ENCODE peak calls at places on chromosomes 3 and 15, in eight cellular contexts. E is BE2C, V is cardiac fibroblast, W is psoas muscle, R is NCI-H1930, Z is H9, X is GM13977, J is NCI-H748 treated with DMSO at 0.1 percent for 48 hours. Y is an unnamed sample.

GRCh38 chr3:172069473-172069872 is 30.1 kb downstream of the FNDC3B start:
- DNase-seq in R (no peak), Z (no peak), X (no peak), J (no peak), W (no peak), V (no peak), E (no peak), Y (no peak)

GRCh38 chr3:137330246-137330645 is 372.5 kb downstream of the IL20RB start:
- DNase-seq in X (no peak), V (no peak), J (no peak), W (no peak), Z (no peak), R (no peak), E (no peak), Y (no peak)

GRCh38 chr3:30913176-30913575 is 18.7 kb upstream of the GADL1 start:
- DNase-seq in W (no peak), J (no peak), X (no peak), V (peak; percentile 21), R (no peak), E (no peak), Z (no peak), Y (no peak)

GRCh38 chr3:19931180-19931692 is 2.8 kb downstream of the EFHB start:
- DNase-seq in Z (no peak), R (no peak), X (peak; percentile 56), E (no peak), V (no peak), J (no peak), W (no peak), Y (no peak)

GRCh38 chr15:89383635-89384604 is 49.3 kb upstream of the POLG start:
- DNase-seq in X (no peak), R (no peak), W (no peak), E (peak; percentile 97), V (peak; percentile 70), J (peak; percentile 71), Z (peak; percentile 44), Y (no peak)

GRCh38 chr3:139523718-139524117 is 15.8 kb downstream of the RBP1 start:
- DNase-seq in E (no peak), R (no peak), W (no peak), J (no peak), X (no peak), V (no peak), Z (no peak), Y (no peak)

GRCh38 chr3:129161860-129162271 is 1.0 kb upstream of the ISY1 start:
- DNase-seq in V (peak; percentile 11), Z (peak; percentile 38), E (no peak), R (no peak), J (no peak), W (no peak), X (peak; percentile 43), Y (no peak)

GRCh38 chr15:56587686-56588085 is 122.7 kb upstream of the MNS1 start:
- DNase-seq in R (no peak), E (no peak), V (no peak), X (no peak), Z (no peak), W (no peak), J (no peak), Y (no peak)

GRCh38 chr15:70801111-70801510 is 37.8 kb upstream of the UACA start:
- DNase-seq in W (no peak), V (no peak), J (no peak), Z (no peak), R (no peak), E (no peak), X (no peak), Y (no peak)

GRCh38 chr15:100733088-100733487 is 130.7 kb downstream of the ASB7 start:
- DNase-seq in W (peak; percentile 41), J (no peak), Z (no peak), V (peak; percentile 73), X (no peak), R (no peak), E (no peak), Y (no peak)

GRCh38 chr3:42961633-42962032 is 17.5 kb upstream of the GASK1A start:
- DNase-seq in W (no peak), X (peak; percentile 39), R (no peak), J (peak; percentile 23), Z (no peak), E (peak; percentile 27), V (peak; percentile 75), Y (no peak)

GRCh38 chr3:151265866-151266265 is 12.5 kb downstream of the P2RY14 start:
- DNase-seq in R (no peak), W (no peak), X (peak; percentile 6), Z (peak; percentile 58), E (no peak), V (no peak), J (no peak), Y (no peak)

GRCh38 chr3:1908651-1909445 is 189.8 kb upstream of the CNTN4 start:
- DNase-seq in E (no peak), W (no peak), Z (no peak), J (no peak), R (no peak), V (no peak), X (no peak), Y (no peak)

GRCh38 chr3:38811822-38812221 is 4.2 kb downstream of the SCN10A start:
- DNase-seq in E (no peak), J (no peak), R (no peak), V (no peak), W (no peak), X (no peak), Z (peak; percentile 34), Y (no peak)

GRCh38 chr3:172194702-172195392 is 155.5 kb downstream of the FNDC3B start:
- DNase-seq in X (no peak), R (peak; percentile 32), W (no peak), E (peak; percentile 9), V (peak; percentile 69), Z (no peak), J (peak; percentile 64), Y (no peak)

GRCh38 chr15:55247766-55248427 is 41.7 kb downstream of the RAB27A start:
- DNase-seq in Z (no peak), E (no peak), W (no peak), J (no peak), R (no peak), X (no peak), V (no peak), Y (no peak)

GRCh38 chr3:129245141-129245540 is 4.3 kb upstream of the COPG1 start:
- DNase-seq in E (no peak), J (no peak), Z (no peak), W (no peak), V (no peak), X (no peak), R (no peak), Y (no peak)

GRCh38 chr3:15253023-15253697 is 47.1 kb downstream of the CAPN7 start:
- DNase-seq in R (no peak), Z (no peak), E (no peak), X (no peak), V (no peak), W (no peak), J (no peak), Y (no peak)

GRCh38 chr3:98557324-98558010 is 25.7 kb downstream of the GPR15 start:
- DNase-seq in E (no peak), J (no peak), Z (no peak), V (no peak), W (no peak), R (no peak), X (no peak), Y (no peak)

GRCh38 chr3:53122933-53123305 is 7.3 kb downstream of the RFT1 start:
- DNase-seq in Z (no peak), X (no peak), J (no peak), R (no peak), V (no peak), W (no peak), E (no peak), Y (no peak)

GRCh38 chr15:29682781-29683180 is 139.5 kb downstream of the TJP1 start:
- DNase-seq in R (no peak), E (no peak), W (no peak), J (no peak), Z (no peak), X (no peak), V (no peak), Y (no peak)

GRCh38 chr3:66449411-66449931 is 51.4 kb downstream of the LRIG1 start:
- DNase-seq in X (no peak), V (peak; percentile 34), Z (no peak), W (no peak), J (no peak), E (no peak), R (no peak), Y (no peak)

GRCh38 chr3:140459462-140459861 is 218.4 kb upstream of the TRIM42 start:
- DNase-seq in R (no peak), Z (no peak), E (no peak), J (no peak), V (no peak), W (no peak), X (no peak), Y (no peak)

GRCh38 chr3:41026394-41027177 is 172.7 kb upstream of the CTNNB1 start:
- DNase-seq in Z (no peak), V (peak; percentile 90), E (peak; percentile 71), W (peak; percentile 57), X (no peak), R (no peak), J (no peak), Y (no peak)

GRCh38 chr15:70400766-70401541 is 303.2 kb upstream of the TLE3 start:
- DNase-seq in R (no peak), J (no peak), V (no peak), E (no peak), X (no peak), Z (no peak), W (peak; percentile 29), Y (no peak)

GRCh38 chr3:16606398-16606797 is 1.2 kb upstream of the DAZL start:
- DNase-seq in Z (no peak), X (peak; percentile 9), R (no peak), W (no peak), E (no peak), J (no peak), V (no peak), Y (no peak)

GRCh38 chr3:156264771-156265170 is 144.4 kb downstream of the KCNAB1 start:
- DNase-seq in Z (no peak), X (no peak), V (no peak), R (no peak), E (no peak), W (no peak), J (no peak), Y (no peak)

GRCh38 chr3:62940763-62941632 is 65.8 kb upstream of the CADPS start:
- DNase-seq in Z (no peak), R (peak; percentile 59), W (no peak), E (no peak), J (no peak), V (no peak), X (no peak), Y (no peak)

GRCh38 chr3:106114848-106115247 is 246.0 kb upstream of the CBLB start:
- DNase-seq in W (no peak), E (no peak), X (no peak), R (no peak), J (no peak), Z (no peak), V (peak; percentile 76), Y (no peak)

GRCh38 chr15:44435893-44436667 is 8.7 kb downstream of the CTDSPL2 start:
- DNase-seq in E (no peak), W (no peak), Z (no peak), R (no peak), X (no peak), J (no peak), V (no peak), Y (no peak)

GRCh38 chr3:11555823-11556222 is 87.9 kb downstream of the VGLL4 start:
- DNase-seq in E (no peak), Z (no peak), J (no peak), W (no peak), X (no peak), V (no peak), R (no peak), Y (no peak)

GRCh38 chr3:27252646-27253045 is 116.5 kb downstream of the NEK10 start:
- DNase-seq in E (no peak), R (no peak), V (no peak), J (no peak), X (no peak), Z (no peak), W (no peak), Y (no peak)

Y was measured in T-helper 9 cell.